ENCODE peak calls at places on chromosomes 11 and 22, in six cellular contexts. C is H9, Q is A549, J is MM.1S, F is neural progenitor cell, R is hepatocyte. N is an unnamed sample.

GRCh38 chr11:86079421-86079820 is 10.5 kb upstream of the PICALM start:
- DNase-seq in C (no peak), Q (no peak), J (no peak), F (no peak), R (no peak), N (no peak)

GRCh38 chr11:133070790-133071189 is 461.5 kb downstream of the OPCML start:
- DNase-seq in C (peak; percentile 52), Q (no peak), J (no peak), F (no peak), R (no peak), N (no peak)

GRCh38 chr11:117584056-117584830 is 212.8 kb downstream of the DSCAML1 start:
- DNase-seq in C (no peak), Q (no peak), J (no peak), F (no peak), R (no peak), N (no peak)

GRCh38 chr11:61551630-61552029 is 29.2 kb downstream of the SYT7 start:
- DNase-seq in C (no peak), Q (peak; percentile 39), J (no peak), F (no peak), R (no peak), N (peak; percentile 31)

GRCh38 chr11:126304457-126305072 is 705 bp downstream of the DCPS start:
- DNase-seq in C (no peak), Q (no peak), J (peak; percentile 56), F (no peak), R (no peak), N (no peak)

GRCh38 chr22:20244744-20245576 is 23.2 kb downstream of the RTN4R start:
- DNase-seq in C (no peak), Q (no peak), J (no peak), F (peak; percentile 56), R (no peak), N (no peak)

GRCh38 chr11:57476223-57476882 is 16.0 kb downstream of the RTN4RL2 start:
- DNase-seq in C (peak; percentile 43), Q (no peak), J (peak; percentile 35), F (peak; percentile 59), R (peak; percentile 60), N (peak; percentile 43)

GRCh38 chr11:13316528-13316961 is 39.0 kb downstream of the BMAL1 start:
- DNase-seq in C (no peak), Q (no peak), J (no peak), F (no peak), R (no peak), N (peak; percentile 62)

GRCh38 chr11:45100338-45100737 is 46.1 kb upstream of the PRDM11 start:
- DNase-seq in C (peak; percentile 84), Q (peak; percentile 42), J (no peak), F (peak; percentile 47), R (peak; percentile 2), N (peak; percentile 23)

GRCh38 chr11:57277845-57278720 is 41.0 kb upstream of the APLNR start:
- DNase-seq in C (peak; percentile 84), Q (peak; percentile 81), J (no peak), F (peak; percentile 85), R (peak; percentile 88), N (peak; percentile 89)

GRCh38 chr22:36194971-36195370 is 6.6 kb downstream of the APOL4 start:
- DNase-seq in C (peak; percentile 86), Q (peak; percentile 24), J (peak; percentile 54), F (peak; percentile 83), R (peak; percentile 82), N (peak; percentile 65)

GRCh38 chr11:129458756-129459535 is 83.3 kb downstream of the BARX2 start:
- DNase-seq in C (no peak), Q (no peak), J (no peak), F (no peak), R (peak; percentile 54), N (peak; percentile 21)

GRCh38 chr22:50169774-50170341 is 673 bp upstream of the PANX2 start:
- DNase-seq in C (no peak), Q (no peak), J (peak; percentile 44), F (peak; percentile 58), R (peak; percentile 51), N (peak; percentile 46)

GRCh38 chr22:17972385-17973181 is 51.8 kb downstream of the MICAL3 start:
- DNase-seq in C (no peak), Q (peak; percentile 16), J (no peak), F (peak; percentile 32), R (no peak), N (peak; percentile 61)

GRCh38 chr11:59102259-59102765 is 4.7 kb upstream of the FAM111B start:
- DNase-seq in C (peak; percentile 92), Q (peak; percentile 57), J (peak; percentile 91), F (peak; percentile 87), R (peak; percentile 78), N (peak; percentile 68)
- TF ChIP-seq CTCF in C (peak; percentile 53), Q (peak; percentile 29), J (peak; percentile 60), F (peak; percentile 53), R (peak; percentile 31), N (peak; percentile 44)

DNA sequence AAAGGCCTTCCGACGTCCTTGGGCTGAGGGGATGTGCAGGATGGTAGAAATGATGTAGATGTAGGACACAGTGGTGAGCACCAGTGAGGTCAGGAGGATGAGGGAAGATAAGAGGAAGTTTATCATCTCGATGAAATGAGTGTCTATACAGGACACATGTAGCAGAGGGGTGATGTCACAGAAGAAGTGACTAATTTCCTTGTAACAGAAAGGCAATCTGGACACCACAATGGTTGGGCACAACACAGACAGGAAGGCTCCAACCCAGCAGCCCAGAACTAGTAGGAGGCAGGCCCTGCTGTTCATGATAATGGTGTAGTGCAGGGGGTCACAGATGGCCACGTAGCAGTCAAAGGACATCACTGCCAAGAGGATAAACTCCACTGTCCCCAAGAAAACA is 35.0 kb upstream of the OR6M1 start:
- DNase-seq in C (no peak), Q (no peak), J (no peak), F (no peak), R (no peak), N (no peak)
- H3K4me2 ChIP-seq in C (no peak overlapping the region), Q (no peak overlapping the region), J (no peak overlapping the region), F (no peak overlapping the region), R (no peak overlapping the region), N (no peak overlapping the region)

GRCh38 chr11:104320091-104320490 is 156.1 kb upstream of the PDGFD start:
- DNase-seq in C (no peak), Q (no peak), J (no peak), F (no peak), R (peak; percentile 4), N (no peak)

GRCh38 chr11:104324276-104324675 is 160.3 kb upstream of the PDGFD start:
- DNase-seq in C (no peak), Q (no peak), J (no peak), F (no peak), R (no peak), N (peak; percentile 18)

GRCh38 chr11:104320956-104321355 is 157.0 kb upstream of the PDGFD start:
- DNase-seq in C (no peak), Q (no peak), J (no peak), F (no peak), R (no peak), N (no peak)

GRCh38 chr11:104325093-104325492 is 161.1 kb upstream of the PDGFD start:
- DNase-seq in C (no peak), Q (no peak), J (no peak), F (no peak), R (no peak), N (no peak)

GRCh38 chr11:104323841-104324240 is 159.9 kb upstream of the PDGFD start:
- DNase-seq in C (no peak), Q (no peak), J (no peak), F (no peak), R (no peak), N (peak; percentile 39)
- TF ChIP-seq CTCF in C (no peak), Q (no peak), J (no peak), F (no peak), R (no peak), N (no peak)

DNA sequence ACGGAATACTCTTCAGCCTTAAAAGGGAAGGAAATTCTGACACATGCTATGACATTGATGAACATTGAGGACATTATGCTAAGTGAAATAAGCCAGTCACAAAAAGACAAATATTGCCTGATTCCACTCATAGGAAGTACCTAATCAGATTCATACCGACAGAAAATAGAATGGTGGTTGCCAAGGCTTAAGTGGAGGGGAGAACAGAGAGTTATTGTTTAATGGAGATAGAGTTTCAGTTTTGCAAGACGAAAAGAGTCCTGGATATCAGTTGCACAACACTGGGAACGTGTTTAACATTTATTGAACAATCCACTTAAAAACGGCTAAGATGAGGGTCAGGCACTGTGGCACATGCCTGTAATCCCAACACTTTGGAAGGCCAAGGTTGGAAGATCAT is 45.6 kb upstream of the HIPK3 start:
- DNase-seq in C (no peak), Q (no peak), J (no peak), F (no peak), R (no peak), N (no peak)
- H3K4me2 ChIP-seq in C (no peak overlapping the region), Q (no peak overlapping the region), J (no peak overlapping the region), F (no peak overlapping the region), R (no peak overlapping the region), N (no peak overlapping the region)

GRCh38 chr11:25981998-25982397 is 349.9 kb upstream of the ANO3 start:
- DNase-seq in C (no peak), Q (peak; percentile 4), J (peak; percentile 89), F (peak; percentile 65), R (peak; percentile 66), N (peak; percentile 68)
- TF ChIP-seq CTCF in C (peak; percentile 74), Q (peak; percentile 69), J (peak; percentile 58), F (peak; percentile 76), R (peak; percentile 79), N (peak; percentile 68)

GRCh38 chr11:17405232-17406005 is 17.0 kb upstream of the KCNJ11 start:
- DNase-seq in C (peak; percentile 54), Q (peak; percentile 47), J (peak; percentile 37), F (peak; percentile 71), R (peak; percentile 70), N (peak; percentile 28)
- H3K4me2 ChIP-seq in C (no peak overlapping the region), Q (peak overlapping the region; percentile 64), J (peak overlapping the region; percentile 42), F (no peak overlapping the region), R (no peak overlapping the region), N (peak overlapping the region; percentile 38)

DNA sequence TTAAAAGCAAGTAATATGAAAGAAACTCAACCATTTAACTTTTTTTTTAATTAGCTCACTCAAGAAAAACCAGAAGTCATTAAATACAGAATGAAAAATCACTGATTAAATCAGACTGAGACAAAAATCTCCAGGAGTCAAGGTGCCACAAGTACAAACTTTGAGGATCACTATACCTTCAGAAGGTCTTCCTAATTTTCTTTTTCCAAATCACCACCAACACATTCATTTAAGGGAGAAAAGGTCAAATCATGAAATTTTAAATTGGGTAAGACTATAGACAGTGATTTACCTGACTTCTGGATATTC is 32.3 kb downstream of the PITPNB start:
- DNase-seq in C (no peak), Q (no peak), J (no peak), F (no peak), R (no peak), N (no peak)
- TF ChIP-seq CTCF in C (no peak), Q (no peak), J (no peak), F (no peak), R (no peak), N (peak; percentile 21)